ENCODE peak calls at places on chromosomes 1 and 21, in eight cellular contexts. B is coronary artery; W is skeletal muscle cell; E is NCI-H526 treated with DMSO at 0.1 percent for 48 hours; I is non-pigmented ciliary epithelial cell; Y is RWPE1; U is stimulated activated CD4-positive, alpha-beta T cell treated with anti-CD3 and anti-CD28 coated beads, Interleukin-12 subunit alpha, Interleukin-12 subunit beta, amount 100 ng/mL, for 4 hours; K is GM23248. J is an unnamed sample.

GRCh38 chr21:39631842-39632577 is 19.3 kb downstream of the B3GALT5 start:
- DNase-seq in I (no peak), W (no peak), U (no peak), B (no peak), E (no peak), K (no peak), Y (no peak), J (no peak)

GRCh38 chr1:112618721-112619517 is at the start of gene ST7L:
- DNase-seq in U (peak), E (peak), W (peak), Y (peak), I (no peak), K (peak), B (peak), J (peak)

GRCh38 chr1:228009828-228010775 is 3.3 kb downstream of the WNT3A start:
- DNase-seq in I (no peak), U (no peak), Y (no peak), K (no peak), W (no peak), E (peak), B (peak), J (no peak)

GRCh38 chr21:39809936-39810335 is 57.3 kb upstream of the PCP4 start:
- DNase-seq in K (no peak), E (no peak), W (no peak), Y (no peak), B (no peak), U (no peak), I (no peak), J (no peak)

GRCh38 chr1:179369751-179370341 is 4.1 kb downstream of the AXDND1 start:
- DNase-seq in W (peak), Y (peak), E (peak), I (no peak), B (no peak), K (peak), U (no peak), J (peak)

GRCh38 chr1:87243573-87243972 is 85.1 kb upstream of the LMO4 start:
- DNase-seq in B (no peak), W (no peak), K (peak), Y (no peak), U (no peak), E (no peak), I (peak), J (no peak)

GRCh38 chr1:183806086-183806485 is 1.2 kb downstream of the RGL1 start:
- DNase-seq in U (no peak), E (peak), I (no peak), Y (no peak), K (peak), W (no peak), B (no peak), J (peak)

GRCh38 chr1:115251856-115252255 is 86.2 kb downstream of the NGF start:
- DNase-seq in K (peak), E (no peak), U (no peak), I (peak), B (no peak), Y (peak), W (peak), J (peak)

GRCh38 chr21:43369124-43369523 is 57.8 kb downstream of the SIK1 start:
- DNase-seq in W (peak), Y (no peak), E (no peak), K (peak), I (no peak), U (no peak), B (no peak), J (peak)

GRCh38 chr1:15525043-15525958 is 1.3 kb upstream of the CASP9 start:
- DNase-seq in E (peak), B (peak), K (peak), U (peak), W (peak), I (peak), Y (peak), J (no peak)

GRCh38 chr1:185537601-185538000 is 196.6 kb upstream of the HMCN1 start:
- DNase-seq in E (no peak), I (no peak), Y (no peak), B (no peak), U (no peak), K (no peak), W (no peak), J (no peak)

GRCh38 chr1:27336756-27337155 is 5.1 kb upstream of the SYTL1 start:
- DNase-seq in W (no peak), E (no peak), Y (no peak), I (no peak), K (no peak), B (no peak), U (no peak), J (no peak)

GRCh38 chr1:207825719-207826556 is 74.1 kb downstream of the CD46 start:
- DNase-seq in U (peak), E (no peak), I (no peak), B (peak), Y (no peak), W (no peak), K (no peak), J (peak)

GRCh38 chr1:152410028-152410427 is 4.0 kb downstream of the CRNN start:
- DNase-seq in U (no peak), W (no peak), B (no peak), Y (no peak), E (no peak), I (no peak), K (no peak), J (no peak)

GRCh38 chr21:45768011-45768740 is 124.7 kb downstream of the PCBP3 start:
- DNase-seq in K (peak), I (no peak), W (no peak), B (no peak), E (no peak), Y (no peak), U (peak), J (no peak)

GRCh38 chr1:162107911-162108310 is 38.4 kb downstream of the NOS1AP start:
- DNase-seq in I (no peak), W (no peak), U (no peak), Y (no peak), B (no peak), K (no peak), E (no peak), J (no peak)

GRCh38 chr1:229258031-229258850 is 12.7 kb upstream of the RAB4A start:
- DNase-seq in K (peak), U (peak), E (no peak), Y (peak), W (no peak), B (no peak), I (no peak), J (peak)

GRCh38 chr1:5975133-5975880 is 16.9 kb downstream of the NPHP4 start:
- DNase-seq in B (no peak), W (no peak), Y (peak), K (peak), E (peak), U (peak), I (no peak), J (peak)